ENCODE peak calls at places on chromosomes 6 and 20, in ten cellular contexts. S is activated T-cell treated with anti-CD3 and anti-CD28 coated beads, Interleukin-2, amount 50 U/mL, for 4 hours; T is HT1080; I is GM03348; J is pancreas; E is head of caudate nucleus; O is NCI-H1105; M is neural crest cell; K is iris pigment epithelial cell; A is GF-D8. W is an unnamed sample.

GRCh38 chr6:11190625-11191245 is 41.7 kb downstream of the NEDD9 start:
- DNase-seq in T (no peak), K (no peak), E (no peak), M (no peak), J (no peak), A (no peak), S (no peak), O (no peak), I (no peak), W (no peak)

GRCh38 chr20:4956200-4956810 is 45.0 kb downstream of the SLC23A2 start:
- DNase-seq in E (no peak), M (no peak), O (peak), A (peak), K (peak), S (no peak), J (no peak), T (peak), I (peak), W (peak)

GRCh38 chr20:17793986-17794385 is 94.2 kb downstream of the BANF2 start:
- DNase-seq in K (no peak), A (no peak), E (no peak), S (no peak), M (no peak), O (no peak), I (no peak), J (no peak), T (no peak), W (no peak)

GRCh38 chr6:11654876-11655275 is 117.3 kb downstream of the TMEM170B start:
- DNase-seq in A (no peak), E (no peak), I (peak), S (no peak), T (no peak), M (no peak), J (no peak), K (peak), O (no peak), W (peak)

GRCh38 chr6:73564578-73565345 is 43.9 kb upstream of the EEF1A1 start:
- DNase-seq in M (no peak), J (no peak), E (no peak), K (no peak), T (no peak), I (no peak), O (no peak), A (no peak), S (no peak), W (no peak)

GRCh38 chr20:51346686-51347485 is 195.6 kb downstream of the NFATC2 start:
- DNase-seq in M (no peak), K (peak), S (no peak), J (no peak), A (no peak), I (peak), O (no peak), T (peak), E (no peak), W (peak)

GRCh38 chr6:40398810-40399477 is 188.2 kb downstream of the LRFN2 start:
- DNase-seq in O (no peak), E (no peak), A (no peak), T (no peak), M (no peak), K (no peak), S (no peak), I (no peak), J (no peak), W (no peak)

GRCh38 chr20:11186301-11187008 is 512.7 kb upstream of the JAG1 start:
- DNase-seq in I (peak), A (no peak), M (no peak), E (no peak), S (no peak), K (peak), T (no peak), J (no peak), O (no peak), W (peak)

GRCh38 chr6:71454083-71454482 is 165.5 kb downstream of the OGFRL1 start:
- DNase-seq in T (peak), A (no peak), O (no peak), E (no peak), S (no peak), K (no peak), I (no peak), J (no peak), M (no peak), W (no peak)

GRCh38 chr20:25468126-25469075 is 60.9 kb downstream of the GINS1 start:
- DNase-seq in A (no peak), E (no peak), M (no peak), J (no peak), T (no peak), O (no peak), S (no peak), K (no peak), I (no peak), W (no peak)

GRCh38 chr20:1900321-1900791 is 5.1 kb downstream of the SIRPA start:
- DNase-seq in T (peak), M (peak), A (peak), K (peak), O (peak), I (peak), E (peak), J (peak), S (no peak), W (peak)

GRCh38 chr20:22408521-22409402 is 175.6 kb downstream of the FOXA2 start:
- DNase-seq in I (no peak), J (no peak), M (no peak), E (no peak), O (no peak), S (no peak), K (no peak), T (no peak), A (no peak), W (no peak)

GRCh38 chr6:125871365-125871764 is 80.6 kb downstream of the NCOA7 start:
- DNase-seq in A (no peak), S (no peak), M (no peak), T (no peak), O (peak), J (no peak), I (no peak), K (peak), E (no peak), W (no peak)

W was measured in fibroblast of lung.